ENCODE peak calls at places on chromosomes 1 and 21, in four cellular contexts. One of them, this sample, is unnamed.

GRCh38 chr1:36762174-36762573 is 272.1 kb downstream of the GRIK3 start:
- DNase-seq in uterus: no peak
- DNase-seq in tibial nerve: no peak
- DNase-seq in adrenal gland: no peak
- DNase-seq in this sample: no peak

GRCh38 chr1:165162671-165163241 is 193.8 kb downstream of the LMX1A start:
- DNase-seq in uterus: no peak
- DNase-seq in tibial nerve: no peak
- DNase-seq in adrenal gland: peak; percentile 30
- DNase-seq in this sample: peak; percentile 6

GRCh38 chr1:66295821-66296220 is 238.1 kb upstream of the SGIP1 start:
- DNase-seq in uterus: no peak
- DNase-seq in tibial nerve: no peak
- DNase-seq in adrenal gland: no peak
- DNase-seq in this sample: no peak

GRCh38 chr1:12230549-12231275 is 882 bp downstream of the VPS13D start:
- DNase-seq in uterus: no peak
- DNase-seq in tibial nerve: no peak
- DNase-seq in adrenal gland: peak; percentile 67
- DNase-seq in this sample: peak; percentile 98

GRCh38 chr1:38576241-38576640 is 283.3 kb downstream of the RRAGC start:
- DNase-seq in uterus: no peak
- DNase-seq in tibial nerve: no peak
- DNase-seq in adrenal gland: no peak
- DNase-seq in this sample: no peak

GRCh38 chr1:105467549-105467948 is 1588.9 kb upstream of the PRMT6 start:
- DNase-seq in uterus: no peak
- DNase-seq in tibial nerve: no peak
- DNase-seq in adrenal gland: no peak
- DNase-seq in this sample: no peak

GRCh38 chr1:170776147-170776734 is 112.3 kb downstream of the PRRX1 start:
- DNase-seq in uterus: no peak
- DNase-seq in tibial nerve: no peak
- DNase-seq in adrenal gland: no peak
- DNase-seq in this sample: no peak

GRCh38 chr1:227887697-227888403 is 59.9 kb downstream of the WNT9A start:
- DNase-seq in uterus: peak; percentile 75
- DNase-seq in tibial nerve: peak; percentile 64
- DNase-seq in adrenal gland: peak; percentile 45
- DNase-seq in this sample: peak; percentile 62

GRCh38 chr1:118986291-118986838 is 1.8 kb downstream of the TBX15 start:
- DNase-seq in uterus: no peak
- DNase-seq in tibial nerve: no peak
- DNase-seq in adrenal gland: no peak
- DNase-seq in this sample: no peak

GRCh38 chr1:176811896-176812295 is 348.9 kb downstream of the PAPPA2 start:
- DNase-seq in uterus: no peak
- DNase-seq in tibial nerve: no peak
- DNase-seq in adrenal gland: no peak
- DNase-seq in this sample: no peak

GRCh38 chr1:151371340-151371739 is 1.2 kb downstream of the SELENBP1 start:
- DNase-seq in uterus: peak; percentile 78
- DNase-seq in tibial nerve: peak; percentile 61
- DNase-seq in adrenal gland: peak; percentile 71
- DNase-seq in this sample: peak; percentile 95

GRCh38 chr1:59947047-59947938 is 20.7 kb upstream of the CYP2J2 start:
- DNase-seq in uterus: peak; percentile 34
- DNase-seq in tibial nerve: peak; percentile 23
- DNase-seq in adrenal gland: peak; percentile 65
- DNase-seq in this sample: peak; percentile 52

GRCh38 chr1:65629788-65630187 is 162.9 kb upstream of the PDE4B start:
- DNase-seq in uterus: no peak
- DNase-seq in tibial nerve: no peak
- DNase-seq in adrenal gland: no peak
- DNase-seq in this sample: no peak

DNA sequence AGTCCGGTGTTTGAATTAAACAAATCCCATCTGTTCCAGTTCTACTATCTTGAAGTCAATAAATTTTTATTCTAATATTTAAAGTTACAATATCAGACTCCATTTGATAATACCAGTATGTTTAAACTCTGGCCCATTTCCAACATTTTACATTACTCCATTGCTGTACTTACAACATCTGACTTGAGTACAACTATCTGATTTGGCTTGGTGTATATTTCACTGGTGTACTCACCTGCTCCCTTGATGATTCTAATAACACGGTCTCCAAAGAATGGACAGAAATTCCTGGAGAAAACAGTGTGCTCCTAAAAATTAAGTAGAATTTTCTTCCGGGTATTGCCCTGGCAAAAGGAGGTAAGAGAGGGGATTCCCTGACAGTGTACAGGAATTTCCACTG is 680.5 kb upstream of the ADAMTS5 start:
- DNase-seq in uterus: no peak
- DNase-seq in tibial nerve: no peak
- DNase-seq in adrenal gland: no peak
- DNase-seq in this sample: no peak
- H3K36me3 ChIP-seq in uterus: no peaks in the 10 kb centered on the region
- H3K36me3 ChIP-seq in tibial nerve: no peaks in the 10 kb centered on the region
- H3K36me3 ChIP-seq in adrenal gland: no peaks in the 10 kb centered on the region
- H3K36me3 ChIP-seq in this sample: no peaks in the 10 kb centered on the region

DNA sequence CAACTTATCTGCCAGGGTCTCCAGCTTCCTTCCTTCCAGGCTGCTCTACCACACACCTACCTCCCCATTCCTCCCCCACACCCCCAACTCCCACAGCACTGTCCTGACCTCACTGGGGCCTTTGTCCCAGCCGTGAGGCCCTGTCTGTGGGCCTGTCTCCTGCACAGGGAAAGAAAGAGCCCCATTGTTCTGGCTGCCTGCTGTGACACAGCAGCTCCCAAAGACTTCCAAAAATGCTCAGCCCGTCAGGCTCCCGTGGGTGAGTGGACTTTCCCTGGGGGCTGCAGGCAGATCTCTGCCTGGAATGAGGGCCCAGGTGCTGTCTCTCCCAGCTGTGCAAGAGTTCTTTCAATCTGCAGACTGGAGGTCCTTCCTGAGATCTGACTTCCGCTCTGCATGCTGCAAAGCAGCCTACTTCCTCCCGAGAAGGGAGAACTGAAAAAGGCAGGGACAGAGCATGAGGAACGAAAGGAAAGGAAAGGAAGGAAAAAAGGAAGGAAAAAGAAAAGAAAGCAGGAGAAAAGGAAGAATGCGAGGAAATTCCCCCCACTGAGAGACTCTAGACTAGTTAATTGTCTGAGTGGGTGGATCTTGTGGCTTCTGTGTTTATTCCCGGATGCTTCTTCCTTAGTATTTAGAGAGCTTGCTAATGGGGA is 15.1 kb downstream of the NES start:
- DNase-seq in uterus: no peak
- DNase-seq in tibial nerve: no peak
- DNase-seq in adrenal gland: no peak
- DNase-seq in this sample: no peak
- H3K4me1 ChIP-seq in uterus: peaks cover 13% of the 10 kb centered on the region
- H3K4me1 ChIP-seq in tibial nerve: peaks cover 78% of the 10 kb centered on the region
- H3K4me1 ChIP-seq in adrenal gland: peaks cover 71% of the 10 kb centered on the region
- H3K4me1 ChIP-seq in this sample: peaks cover 17% of the 10 kb centered on the region

GRCh38 chr1:89126234-89126580 is 293 bp upstream of the GBP2 start:
- DNase-seq in uterus: no peak
- DNase-seq in tibial nerve: no peak
- DNase-seq in adrenal gland: no peak
- DNase-seq in this sample: no peak

GRCh38 chr1:89121641-89122040 is 4.3 kb downstream of the GBP2 start:
- DNase-seq in uterus: no peak
- DNase-seq in tibial nerve: no peak
- DNase-seq in adrenal gland: no peak
- DNase-seq in this sample: no peak

GRCh38 chr1:89126602-89127001 is 688 bp upstream of the GBP2 start:
- DNase-seq in uterus: no peak
- DNase-seq in tibial nerve: no peak
- DNase-seq in adrenal gland: no peak
- DNase-seq in this sample: no peak

GRCh38 chr1:89130716-89131115 is 4.8 kb upstream of the GBP2 start:
- DNase-seq in uterus: no peak
- DNase-seq in tibial nerve: no peak
- DNase-seq in adrenal gland: no peak
- DNase-seq in this sample: no peak

DNA sequence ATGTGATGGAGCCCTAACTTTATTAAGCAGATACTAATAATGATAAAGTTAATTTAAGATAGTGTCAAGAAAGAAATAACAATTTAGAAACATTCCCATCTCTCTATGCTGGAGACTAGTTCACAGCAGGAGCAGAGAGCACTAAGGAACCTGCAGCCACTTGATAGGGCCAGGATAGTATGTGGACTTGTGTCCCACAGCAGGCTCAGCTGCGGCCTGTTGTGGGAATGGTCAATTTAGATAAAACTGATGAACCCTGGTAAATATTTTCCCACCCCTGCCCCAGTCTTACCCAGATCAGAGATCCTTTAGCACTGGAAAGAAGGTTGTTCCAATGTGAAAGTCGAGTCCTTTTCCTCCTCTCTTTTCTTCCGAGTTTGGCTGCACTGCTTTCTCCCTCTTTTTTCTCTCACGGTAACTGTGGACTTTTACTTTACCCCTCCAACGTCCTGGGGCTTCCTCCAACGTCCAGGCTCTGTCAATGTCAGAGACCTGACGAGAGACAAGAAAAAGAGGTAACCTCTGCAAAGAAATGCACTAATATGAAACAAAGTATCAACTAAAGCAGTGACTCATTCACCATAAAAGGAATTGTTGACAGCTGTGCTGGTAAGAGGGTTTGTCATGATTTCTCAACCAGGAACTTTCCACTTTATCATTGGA is at the start of gene GBP2:
- DNase-seq in uterus: peak; percentile 24
- DNase-seq in tibial nerve: no peak
- DNase-seq in adrenal gland: no peak
- DNase-seq in this sample: no peak
- TF ChIP-seq POLR2A in uterus: peak; percentile 75
- TF ChIP-seq POLR2A in tibial nerve: peak; percentile 78
- TF ChIP-seq POLR2A in adrenal gland: no peak
- TF ChIP-seq POLR2A in this sample: peak; percentile 60

GRCh38 chr21:44498965-44499560 is 40.9 kb downstream of the KRTAP10-1 start:
- DNase-seq in uterus: no peak
- DNase-seq in tibial nerve: no peak
- DNase-seq in adrenal gland: no peak
- DNase-seq in this sample: no peak
- H3K36me3 ChIP-seq in uterus: no peaks in the 10 kb centered on the region
- H3K36me3 ChIP-seq in tibial nerve: no peaks in the 10 kb centered on the region
- H3K36me3 ChIP-seq in adrenal gland: no peaks in the 10 kb centered on the region
- H3K36me3 ChIP-seq in this sample: no peaks in the 10 kb centered on the region

GRCh38 chr21:38327984-38328383 is 71.2 kb downstream of the KCNJ15 start:
- DNase-seq in uterus: no peak
- DNase-seq in tibial nerve: no peak
- DNase-seq in adrenal gland: no peak
- DNase-seq in this sample: no peak
- H3K4me1 ChIP-seq in uterus: no peaks in the 10 kb centered on the region
- H3K4me1 ChIP-seq in tibial nerve: no peaks in the 10 kb centered on the region
- H3K4me1 ChIP-seq in adrenal gland: no peaks in the 10 kb centered on the region
- H3K4me1 ChIP-seq in this sample: peaks cover 34% of the 10 kb centered on the region

DNA sequence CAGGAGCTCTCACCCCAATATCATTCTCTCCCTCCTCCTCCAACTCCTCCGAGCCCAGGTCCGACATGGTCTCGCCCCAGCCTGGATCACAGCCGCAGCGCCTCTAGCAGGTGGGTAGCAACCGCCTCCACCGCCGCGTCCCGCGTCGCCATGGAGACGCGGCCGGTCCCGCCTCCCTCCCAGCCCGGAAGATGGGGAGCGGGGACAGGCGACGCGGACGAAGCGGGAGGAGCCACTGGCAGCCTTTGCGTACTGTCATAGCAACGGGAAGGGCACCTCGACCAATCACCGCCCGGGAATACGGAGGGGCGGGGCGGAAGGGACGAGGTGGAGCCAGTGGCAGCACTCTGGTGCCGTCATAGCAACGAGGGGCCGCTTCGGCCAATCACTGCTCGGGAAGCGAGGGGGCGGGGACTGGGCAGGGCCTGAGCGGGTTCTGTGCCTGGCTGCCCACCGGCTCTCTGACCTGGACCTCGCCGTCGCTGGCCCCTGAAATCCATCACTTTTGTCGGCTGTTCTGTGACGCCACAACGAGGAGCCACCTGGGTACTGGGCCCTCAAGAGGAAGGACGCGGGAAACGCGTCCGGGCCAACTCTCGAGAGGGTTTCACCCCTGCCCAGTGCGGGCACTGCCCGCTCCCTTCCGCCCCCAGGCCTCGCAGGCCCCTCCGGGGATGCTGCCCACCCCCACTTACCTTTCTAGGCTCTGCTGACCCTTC is at the start of gene RSPH1:
- DNase-seq in uterus: peak; percentile 99
- DNase-seq in tibial nerve: peak; percentile 99
- DNase-seq in adrenal gland: peak; percentile 100
- DNase-seq in this sample: peak; percentile 100
- TF ChIP-seq POLR2A in uterus: peak; percentile 87
- TF ChIP-seq POLR2A in tibial nerve: peak; percentile 83
- TF ChIP-seq POLR2A in adrenal gland: peak; percentile 64
- TF ChIP-seq POLR2A in this sample: peak; percentile 76

GRCh38 chr1:198399452-198399851 is 141.0 kb downstream of the ATP6V1G3 start:
- DNase-seq in uterus: no peak
- DNase-seq in tibial nerve: no peak
- DNase-seq in adrenal gland: no peak
- DNase-seq in this sample: no peak
- H3K36me3 ChIP-seq in uterus: no peaks in the 10 kb centered on the region
- H3K36me3 ChIP-seq in tibial nerve: no peaks in the 10 kb centered on the region
- H3K36me3 ChIP-seq in adrenal gland: no peaks in the 10 kb centered on the region
- H3K36me3 ChIP-seq in this sample: no peaks in the 10 kb centered on the region

DNA sequence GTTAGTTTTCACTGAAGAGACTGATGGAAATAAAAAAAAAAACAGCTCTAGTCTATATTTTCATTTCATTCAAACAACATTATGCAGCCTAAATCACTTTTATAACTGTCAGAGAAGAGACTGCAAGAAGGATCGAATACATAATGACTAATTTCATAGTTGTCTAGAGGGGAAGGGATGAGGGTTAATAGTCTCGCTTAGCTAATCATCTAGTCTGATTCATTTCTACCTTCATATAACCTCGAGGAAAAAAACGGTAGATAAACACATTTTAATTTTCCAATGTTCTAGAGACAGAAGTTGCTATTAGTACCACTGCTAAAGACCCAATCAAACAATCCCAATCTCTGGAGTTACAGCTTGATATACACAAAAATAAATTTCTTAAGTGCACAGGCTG is 3.5 kb downstream of the FUBP1 start:
- DNase-seq in uterus: no peak
- DNase-seq in tibial nerve: no peak
- DNase-seq in adrenal gland: no peak
- DNase-seq in this sample: no peak
- H3K4me1 ChIP-seq in uterus: peaks cover 5% of the 10 kb centered on the region
- H3K4me1 ChIP-seq in tibial nerve: peaks cover 34% of the 10 kb centered on the region
- H3K4me1 ChIP-seq in adrenal gland: peaks cover 55% of the 10 kb centered on the region
- H3K4me1 ChIP-seq in this sample: peaks cover 48% of the 10 kb centered on the region

This sample was measured in thyroid gland.